ENCODE peak calls at places on chromosome 3, in four cellular contexts. G, F, V and T are unnamed samples.
A peak's percentile ranks its signal among the peaks of the same experiment; 100 is the strongest.

GRCh38 chr3:129747982-129748381 is 141.5 kb upstream of the PLXND1 start:
- DNase-seq in G (no peak), F (no peak), V (no peak), T (no peak)

GRCh38 chr3:52090131-52090548 is 33.8 kb upstream of the DUSP7 start:
- DNase-seq in G (peak; percentile 52), F (peak; percentile 92), V (no peak), T (no peak)

GRCh38 chr3:143644370-143645089 is 203.7 kb downstream of the SLC9A9 start:
- DNase-seq in G (peak; percentile 51), F (peak; percentile 87), V (peak; percentile 88), T (peak; percentile 85)

GRCh38 chr3:137332296-137332695 is 374.5 kb downstream of the IL20RB start:
- DNase-seq in G (no peak), F (no peak), V (no peak), T (no peak)

GRCh38 chr3:66603161-66603611 is 102.4 kb upstream of the LRIG1 start:
- DNase-seq in G (no peak), F (no peak), V (no peak), T (no peak)

GRCh38 chr3:161674402-161674801 is 177.8 kb downstream of the OTOL1 start:
- DNase-seq in G (no peak), F (no peak), V (no peak), T (no peak)

GRCh38 chr3:136075218-136075808 is 109.8 kb downstream of the PPP2R3A start:
- DNase-seq in G (peak; percentile 58), F (peak; percentile 85), V (peak; percentile 87), T (peak; percentile 85)

GRCh38 chr3:151232991-151233390 is 30.0 kb upstream of the GPR171 start:
- DNase-seq in G (no peak), F (no peak), V (no peak), T (no peak)

GRCh38 chr3:122305818-122306621 is 19.0 kb upstream of the CSTA start:
- DNase-seq in G (peak; percentile 24), F (no peak), V (peak; percentile 61), T (peak; percentile 66)

GRCh38 chr3:175932586-175932985 is 1073.5 kb downstream of the NAALADL2 start:
- DNase-seq in G (no peak), F (peak; percentile 15), V (no peak), T (no peak)

GRCh38 chr3:127438951-127439350 is 151.1 kb upstream of the PRR20G start:
- DNase-seq in G (no peak), F (no peak), V (no peak), T (no peak)

GRCh38 chr3:126947429-126947828 is 35.5 kb upstream of the PLXNA1 start:
- DNase-seq in G (no peak), F (no peak), V (no peak), T (no peak)

GRCh38 chr3:138408751-138409161 is 25.7 kb upstream of the ESYT3 start:
- DNase-seq in G (no peak), F (peak; percentile 73), V (peak; percentile 15), T (peak; percentile 47)

GRCh38 chr3:176167272-176167671 is 1030.0 kb downstream of the TBL1XR1 start:
- DNase-seq in G (peak; percentile 50), F (no peak), V (no peak), T (no peak)

GRCh38 chr3:89353465-89353864 is 246.0 kb downstream of the EPHA3 start:
- DNase-seq in G (peak; percentile 43), F (peak; percentile 36), V (no peak), T (no peak)

GRCh38 chr3:170523248-170523647 is 62.6 kb downstream of the SLC7A14 start:
- DNase-seq in G (no peak), F (peak; percentile 62), V (no peak), T (no peak)

GRCh38 chr3:178709047-178709446 is 172.8 kb downstream of the KCNMB2 start:
- DNase-seq in G (no peak), F (no peak), V (no peak), T (peak; percentile 56)

GRCh38 chr3:73786346-73786807 is 161.6 kb upstream of the PDZRN3 start:
- DNase-seq in G (no peak), F (peak; percentile 95), V (no peak), T (no peak)

GRCh38 chr3:23735575-23736326 is 70.0 kb upstream of the UBE2E1 start:
- DNase-seq in G (no peak), F (no peak), V (no peak), T (no peak)

GRCh38 chr3:52353291-52353855 is 37.3 kb downstream of the DNAH1 start:
- DNase-seq in G (no peak), F (no peak), V (no peak), T (no peak)

GRCh38 chr3:144287001-144287400 is 315.4 kb downstream of the DIPK2A start:
- DNase-seq in G (no peak), F (no peak), V (no peak), T (no peak)

DNA sequence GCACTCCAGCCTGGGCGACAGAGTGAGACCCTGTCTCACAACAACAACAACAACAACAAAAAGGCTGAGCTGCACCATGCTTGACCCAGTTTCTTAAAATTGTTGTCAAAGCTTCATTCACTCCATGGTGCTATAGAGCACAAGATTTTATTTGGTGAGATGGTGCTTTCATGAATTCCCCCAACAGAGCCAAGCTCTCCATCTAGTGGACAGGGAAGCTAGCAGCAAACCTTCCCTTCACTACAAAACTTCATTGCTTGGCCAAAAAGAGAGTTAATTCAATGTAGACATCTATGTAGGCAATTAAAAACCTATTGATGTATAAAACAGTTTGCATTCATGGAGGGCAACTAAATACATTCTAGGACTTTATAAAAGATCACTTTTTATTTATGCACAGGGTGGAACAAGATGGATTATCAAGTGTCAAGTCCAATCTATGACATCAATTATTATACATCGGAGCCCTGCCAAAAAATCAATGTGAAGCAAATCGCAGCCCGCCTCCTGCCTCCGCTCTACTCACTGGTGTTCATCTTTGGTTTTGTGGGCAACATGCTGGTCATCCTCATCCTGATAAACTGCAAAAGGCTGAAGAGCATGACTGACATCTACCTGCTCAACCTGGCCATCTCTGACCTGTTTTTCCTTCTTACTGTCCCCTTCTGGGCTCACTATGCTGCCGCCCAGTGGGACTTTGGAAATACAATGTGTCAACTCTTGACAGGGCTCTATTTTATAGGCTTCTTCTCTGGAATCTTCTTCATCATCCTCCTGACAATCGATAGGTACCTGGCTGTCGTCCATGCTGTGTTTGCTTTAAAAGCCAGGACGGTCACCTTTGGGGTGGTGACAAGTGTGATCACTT is 2.0 kb downstream of the CCR5 start:
- DNase-seq in G (no peak), F (peak; percentile 66), V (peak; percentile 71), T (peak; percentile 52)
- H3K4me3 ChIP-seq in G (no peak overlapping the region), F (no peak overlapping the region), V (no peak overlapping the region), T (no peak overlapping the region)

GRCh38 chr3:30607032-30607833 is 832 bp downstream of the TGFBR2 start:
- DNase-seq in G (peak; percentile 46), F (peak; percentile 68), V (no peak), T (peak; percentile 78)

GRCh38 chr3:30611613-30612421 is 5.4 kb downstream of the TGFBR2 start:
- DNase-seq in G (no peak), F (peak; percentile 70), V (no peak), T (no peak)

GRCh38 chr3:30612422-30613134 is 6.2 kb downstream of the TGFBR2 start:
- DNase-seq in G (no peak), F (no peak), V (no peak), T (no peak)

GRCh38 chr3:30610702-30611410 is 4.5 kb downstream of the TGFBR2 start:
- DNase-seq in G (no peak), F (no peak), V (no peak), T (no peak)

DNA sequence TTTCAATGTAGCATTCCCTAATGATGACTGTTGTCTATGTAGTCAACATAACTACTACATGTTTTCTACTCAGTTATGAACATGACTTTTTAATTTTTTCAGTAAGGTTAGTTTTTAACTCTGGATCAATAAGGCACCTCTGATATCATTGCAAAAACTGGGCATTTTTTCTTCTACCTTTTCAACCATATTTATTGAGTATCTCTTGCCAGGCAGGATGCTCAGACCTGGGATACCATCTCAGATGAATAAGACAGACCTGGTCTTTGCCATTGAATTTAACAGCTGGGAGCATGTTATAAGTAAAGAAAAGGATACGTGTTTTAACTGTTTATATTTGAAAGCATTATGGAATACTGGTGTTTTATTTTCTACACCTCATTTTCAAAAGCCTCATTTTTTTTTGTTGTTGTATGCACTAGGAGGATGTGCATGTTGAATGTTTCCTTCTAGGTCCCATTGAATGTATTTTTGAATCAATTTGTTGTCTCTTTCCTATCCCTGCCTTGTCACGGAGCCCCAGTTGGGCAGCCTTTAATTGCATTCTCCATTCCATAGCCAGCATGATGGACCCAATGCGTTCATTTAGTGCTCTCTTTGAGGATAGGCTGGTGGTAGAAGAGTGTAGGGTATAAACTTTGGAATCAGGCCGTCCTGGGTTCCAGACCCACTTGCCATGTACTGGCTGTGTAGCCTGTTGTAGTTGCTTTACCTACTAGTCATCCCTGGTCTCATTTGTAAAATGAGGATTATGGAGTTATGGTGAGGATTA is 3.7 kb downstream of the TGFBR2 start:
- DNase-seq in G (no peak), F (no peak), V (no peak), T (no peak)
- H3K4me1 ChIP-seq in G (peaks cover 31% of the 10 kb centered on the region), F (peaks cover 54% of the 10 kb centered on the region), V (no peaks in the 10 kb centered on the region), T (peaks cover 41% of the 10 kb centered on the region)

DNA sequence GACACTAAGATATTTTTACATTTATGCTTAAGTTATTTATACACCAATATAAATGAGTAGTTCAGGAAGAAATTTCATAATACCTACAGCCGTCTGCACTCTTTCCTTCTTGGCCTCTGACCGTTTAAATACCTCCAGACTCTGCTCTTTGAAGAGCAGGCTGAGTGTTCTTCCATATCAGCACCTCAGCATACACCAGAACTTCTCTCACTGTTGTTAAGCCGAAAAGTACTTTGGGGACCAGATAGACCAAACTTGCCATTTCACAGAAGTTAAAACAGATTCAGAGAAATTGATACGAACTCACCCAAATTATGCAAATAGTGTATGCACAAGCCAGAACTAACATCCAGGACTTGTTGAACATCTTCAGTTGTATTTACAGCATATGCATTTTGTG is 24.3 kb downstream of the CGGBP1 start:
- DNase-seq in G (no peak), F (no peak), V (no peak), T (no peak)
- H3K9me2 ChIP-seq in G (peaks cover 4% of the 10 kb centered on the region), F (no peaks in the 10 kb centered on the region), V (no peaks in the 10 kb centered on the region), T (peaks cover 6% of the 10 kb centered on the region)

GRCh38 chr3:134313839-134314587 is 60.2 kb downstream of the AMOTL2 start:
- DNase-seq in G (no peak), F (peak; percentile 54), V (no peak), T (no peak)

GRCh38 chr3:134314588-134315285 is 59.5 kb downstream of the AMOTL2 start:
- DNase-seq in G (no peak), F (peak; percentile 49), V (no peak), T (no peak)

GRCh38 chr3:134311693-134312071 is 61.0 kb upstream of the RYK start:
- DNase-seq in G (no peak), F (no peak), V (no peak), T (no peak)

GRCh38 chr3:134312072-134312872 is 61.6 kb upstream of the RYK start:
- DNase-seq in G (peak; percentile 94), F (peak; percentile 47), V (no peak), T (peak; percentile 67)

DNA sequence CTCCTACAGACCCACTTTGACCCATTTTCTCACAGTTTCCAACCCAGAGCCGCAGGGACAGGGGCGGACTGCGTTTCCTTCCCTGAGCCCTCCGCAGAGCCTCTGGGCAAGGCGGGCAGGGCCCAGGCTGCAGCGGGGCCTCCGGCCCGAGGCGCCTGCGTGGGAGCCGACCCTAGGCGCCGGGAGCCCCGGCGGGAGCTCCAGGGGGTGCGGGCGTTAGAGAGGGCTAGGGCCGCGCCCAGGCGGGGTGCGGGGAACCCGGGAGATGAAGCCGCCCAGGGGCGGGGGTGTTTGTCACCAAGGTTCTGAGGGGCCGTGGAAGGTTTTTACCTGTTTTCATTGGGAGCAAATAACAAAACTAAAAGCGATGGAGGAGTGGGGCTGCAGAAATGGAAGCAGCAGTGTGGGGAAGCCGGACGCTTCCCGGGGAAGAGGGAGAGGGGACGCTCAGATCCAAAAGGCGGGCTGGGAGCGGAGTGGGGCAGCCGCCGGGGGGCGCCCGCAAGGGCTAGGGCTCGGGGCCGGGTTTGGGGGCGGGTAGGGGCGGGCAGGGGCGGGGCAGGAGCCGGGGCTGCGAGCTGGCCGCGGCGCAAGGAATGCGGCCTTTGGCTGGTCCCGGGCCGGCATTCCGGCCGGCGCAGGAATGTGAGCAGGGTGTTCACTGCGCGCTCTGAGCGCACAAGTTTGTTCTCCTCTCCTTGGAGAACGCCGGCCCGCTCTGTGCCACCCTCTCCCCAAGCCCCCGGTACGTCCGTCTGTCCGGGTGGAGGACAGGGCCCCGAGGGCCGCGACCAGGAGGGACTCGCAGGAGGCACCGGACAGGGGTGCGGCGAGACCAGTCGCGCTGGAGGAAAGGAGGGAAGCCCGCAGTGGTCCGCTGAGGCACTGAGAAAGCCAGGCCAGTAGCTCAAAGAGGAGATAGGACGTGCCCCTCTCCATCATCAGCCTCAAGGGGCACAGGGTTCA is 61.1 kb downstream of the AMOTL2 start:
- DNase-seq in G (peak; percentile 86), F (peak; percentile 84), V (no peak), T (peak; percentile 94)
- H3K4me3 ChIP-seq in G (peak overlapping the region; percentile 99), F (peak overlapping the region; percentile 75), V (no peak overlapping the region), T (peak overlapping the region; percentile 76)